ENCODE peak calls at places on chromosomes 5 and 9, in ten cellular contexts. T is HTR-8/SVneo; A is activated gamma-delta T cell treated with Interleukin-2 at 50 U/mL for 16 hours; G is aorta; V is BE2C; P is cerebellar cortex; F is non-pigmented ciliary epithelial cell; Z is GM12891; N is neural crest cell; H is stimulated activated CD8-positive, alpha-beta memory T cell treated with anti-CD3 and anti-CD28 coated beads, Interleukin-4, amount 100 ng/mL, for 24 hours. C is an unnamed sample.

GRCh38 chr9:27539479-27540441 is 10.1 kb upstream of the MOB3B start:
- DNase-seq in T (no peak), A (no peak), G (peak; percentile 60), V (no peak), P (no peak), F (no peak), Z (no peak), N (no peak), H (no peak), C (no peak)

GRCh38 chr9:132164604-132165362 is 2.9 kb downstream of the NTNG2 start:
- DNase-seq in T (no peak), A (no peak), G (no peak), V (no peak), P (peak; percentile 40), F (no peak), Z (no peak), N (no peak), H (no peak), C (no peak)

GRCh38 chr5:111681791-111682190 is 75.2 kb downstream of the NREP start:
- DNase-seq in T (no peak), A (no peak), G (no peak), V (no peak), P (no peak), F (no peak), Z (no peak), N (no peak), H (no peak), C (no peak)

GRCh38 chr5:1124181-1125029 is 12.5 kb upstream of the SLC12A7 start:
- DNase-seq in T (no peak), A (no peak), G (no peak), V (peak; percentile 70), P (no peak), F (no peak), Z (no peak), N (no peak), H (no peak), C (no peak)

GRCh38 chr5:109829331-109829730 is 139.6 kb downstream of the MAN2A1 start:
- DNase-seq in T (no peak), A (no peak), G (no peak), V (no peak), P (no peak), F (no peak), Z (no peak), N (no peak), H (no peak), C (no peak)

GRCh38 chr5:90446961-90447360 is 27.6 kb downstream of the MBLAC2 start:
- DNase-seq in T (no peak), A (no peak), G (no peak), V (no peak), P (no peak), F (no peak), Z (no peak), N (no peak), H (no peak), C (no peak)

GRCh38 chr9:37262410-37262809 is 142.0 kb downstream of the ZCCHC7 start:
- DNase-seq in T (peak; percentile 8), A (no peak), G (no peak), V (peak; percentile 51), P (peak; percentile 43), F (no peak), Z (no peak), N (peak; percentile 11), H (no peak), C (no peak)

GRCh38 chr9:78130004-78130403 is 98.4 kb upstream of the GNAQ start:
- DNase-seq in T (no peak), A (no peak), G (peak; percentile 73), V (peak; percentile 34), P (peak; percentile 44), F (no peak), Z (no peak), N (peak; percentile 29), H (no peak), C (no peak)

GRCh38 chr5:172530835-172531703 is 76.7 kb upstream of the SH3PXD2B start:
- DNase-seq in T (no peak), A (no peak), G (no peak), V (no peak), P (no peak), F (no peak), Z (no peak), N (no peak), H (no peak), C (no peak)

GRCh38 chr5:19855929-19856328 is 132.1 kb downstream of the CDH18 start:
- DNase-seq in T (no peak), A (no peak), G (no peak), V (no peak), P (no peak), F (no peak), Z (no peak), N (no peak), H (no peak), C (no peak)

GRCh38 chr5:158660726-158661125 is 439.0 kb downstream of the EBF1 start:
- DNase-seq in T (no peak), A (no peak), G (no peak), V (no peak), P (no peak), F (no peak), Z (no peak), N (no peak), H (no peak), C (no peak)

GRCh38 chr5:7762267-7762666 is 88.7 kb downstream of the CFAP90 start:
- DNase-seq in T (no peak), A (no peak), G (no peak), V (no peak), P (no peak), F (no peak), Z (no peak), N (no peak), H (no peak), C (no peak)

GRCh38 chr5:174328626-174329299 is 283.3 kb downstream of the NSG2 start:
- DNase-seq in T (peak; percentile 54), A (no peak), G (no peak), V (no peak), P (peak; percentile 52), F (no peak), Z (no peak), N (no peak), H (no peak), C (no peak)

GRCh38 chr5:154849791-154850201 is 607 bp downstream of the FAXDC2 start:
- DNase-seq in T (no peak), A (no peak), G (no peak), V (no peak), P (peak; percentile 17), F (no peak), Z (no peak), N (no peak), H (no peak), C (no peak)

GRCh38 chr5:9265391-9266287 is 280.2 kb downstream of the SEMA5A start:
- DNase-seq in T (peak; percentile 81), A (no peak), G (peak; percentile 47), V (no peak), P (no peak), F (peak; percentile 88), Z (no peak), N (no peak), H (no peak), C (no peak)

GRCh38 chr5:172458956-172459355 is 4.6 kb upstream of the SH3PXD2B start:
- DNase-seq in T (no peak), A (no peak), G (no peak), V (no peak), P (no peak), F (no peak), Z (no peak), N (no peak), H (no peak), C (no peak)

GRCh38 chr9:36268007-36268427 is 9.8 kb upstream of the GNE start:
- DNase-seq in T (no peak), A (no peak), G (no peak), V (no peak), P (no peak), F (no peak), Z (no peak), N (no peak), H (no peak), C (no peak)

GRCh38 chr5:136166909-136167308 is 26.1 kb downstream of the SMIM32 start:
- DNase-seq in T (no peak), A (no peak), G (no peak), V (no peak), P (no peak), F (no peak), Z (no peak), N (no peak), H (no peak), C (no peak)

GRCh38 chr5:151048526-151048925 is 28.1 kb downstream of the GPX3 start:
- DNase-seq in T (no peak), A (no peak), G (no peak), V (no peak), P (no peak), F (no peak), Z (no peak), N (no peak), H (no peak), C (no peak)

GRCh38 chr5:181181650-181182565 is 23.1 kb downstream of the TRIM7 start:
- DNase-seq in T (peak; percentile 63), A (peak; percentile 63), G (peak; percentile 78), V (peak; percentile 81), P (peak; percentile 90), F (no peak), Z (no peak), N (peak; percentile 46), H (no peak), C (no peak)

GRCh38 chr5:77630246-77631165 is 8.0 kb downstream of the OTP start:
- DNase-seq in T (peak; percentile 70), A (no peak), G (no peak), V (peak; percentile 75), P (peak; percentile 23), F (no peak), Z (peak; percentile 84), N (no peak), H (peak; percentile 26), C (peak; percentile 23)